ENCODE peak calls at places on chromosome 16, in nine cellular contexts. Y is Daoy; J is stimulated activated CD4-positive, alpha-beta T cell treated with anti-CD3 and anti-CD28 coated beads, Interleukin-1b, Interleukin-23, amount 100 ng/mL, for 1 hour; V is aorta; U is NCI-H2081 treated with DMSO at 0.1 percent for 48 hours; P is PC-9; S is WERI-Rb-1; N is stomach; E is T-helper 9 cell. I is an unnamed sample.
A peak's percentile ranks its signal among the peaks of the same experiment; 100 is the strongest.

GRCh38 chr16:27109666-27110523 is 43.2 kb downstream of the C16orf82 start:
- DNase-seq in Y (peak; percentile 62), J (peak; percentile 81), V (peak; percentile 81), U (no peak), P (peak; percentile 82), S (peak; percentile 65), N (peak; percentile 75), E (peak; percentile 77), I (no peak)

GRCh38 chr16:2035431-2036199 is 8.9 kb downstream of the NHERF2 start:
- DNase-seq in Y (peak; percentile 88), J (no peak), V (peak; percentile 90), U (no peak), P (peak; percentile 97), S (no peak), N (peak; percentile 85), E (no peak), I (no peak)

GRCh38 chr16:77402118-77402517 is 32.7 kb downstream of the ADAMTS18 start:
- DNase-seq in Y (no peak), J (no peak), V (no peak), U (no peak), P (no peak), S (no peak), N (no peak), E (no peak), I (no peak)

GRCh38 chr16:64711026-64711425 is 410.8 kb downstream of the CDH11 start:
- DNase-seq in Y (peak; percentile 66), J (no peak), V (no peak), U (no peak), P (no peak), S (no peak), N (no peak), E (no peak), I (no peak)

GRCh38 chr16:67406628-67407027 is 9.6 kb downstream of the ZDHHC1 start:
- DNase-seq in Y (peak; percentile 74), J (no peak), V (no peak), U (no peak), P (no peak), S (no peak), N (no peak), E (no peak), I (no peak)

GRCh38 chr16:10654592-10655414 is 39.9 kb downstream of the TEKT5 start:
- DNase-seq in Y (no peak), J (no peak), V (no peak), U (no peak), P (no peak), S (no peak), N (no peak), E (no peak), I (no peak)

GRCh38 chr16:59543641-59544040 is 809.5 kb upstream of the GOT2 start:
- DNase-seq in Y (no peak), J (no peak), V (no peak), U (no peak), P (no peak), S (no peak), N (no peak), E (no peak), I (no peak)

GRCh38 chr16:10172848-10173655 is 9.2 kb downstream of the GRIN2A start:
- DNase-seq in Y (peak; percentile 94), J (no peak), V (no peak), U (no peak), P (no peak), S (no peak), N (no peak), E (no peak), I (no peak)

GRCh38 chr16:55682086-55682485 is 26.3 kb downstream of the SLC6A2 start:
- DNase-seq in Y (no peak), J (no peak), V (no peak), U (no peak), P (no peak), S (peak; percentile 28), N (no peak), E (no peak), I (no peak)

GRCh38 chr16:15954814-15955151 is 5.4 kb downstream of the ABCC1 start:
- DNase-seq in Y (no peak), J (no peak), V (peak; percentile 79), U (no peak), P (no peak), S (no peak), N (no peak), E (no peak), I (no peak)

GRCh38 chr16:78242231-78242630 is 142.8 kb downstream of the WWOX start:
- DNase-seq in Y (no peak), J (no peak), V (no peak), U (no peak), P (no peak), S (no peak), N (no peak), E (no peak), I (peak; percentile 19)

GRCh38 chr16:19410435-19411153 is 7.1 kb upstream of the TMC5 start:
- DNase-seq in Y (peak; percentile 37), J (no peak), V (peak; percentile 50), U (no peak), P (peak; percentile 78), S (no peak), N (peak; percentile 75), E (no peak), I (no peak)

GRCh38 chr16:70653809-70654771 is 7.7 kb downstream of the IL34 start:
- DNase-seq in Y (peak; percentile 76), J (peak; percentile 77), V (peak; percentile 82), U (peak; percentile 9), P (peak; percentile 87), S (peak; percentile 87), N (peak; percentile 77), E (peak; percentile 69), I (peak; percentile 33)

GRCh38 chr16:57166951-57167350 is 18.9 kb downstream of the PSME3IP1 start:
- DNase-seq in Y (no peak), J (no peak), V (no peak), U (no peak), P (no peak), S (no peak), N (no peak), E (no peak), I (no peak)

GRCh38 chr16:87324411-87325275 is 7.5 kb upstream of the C16orf95 start:
- DNase-seq in Y (peak; percentile 19), J (no peak), V (peak; percentile 52), U (no peak), P (no peak), S (peak; percentile 27), N (no peak), E (peak; percentile 27), I (no peak)

GRCh38 chr16:65229191-65229662 is 107.4 kb upstream of the CDH11 start:
- DNase-seq in Y (no peak), J (no peak), V (no peak), U (no peak), P (no peak), S (no peak), N (no peak), E (no peak), I (no peak)

GRCh38 chr16:19348578-19349315 is 63.2 kb downstream of the CLEC19A start:
- DNase-seq in Y (peak; percentile 54), J (no peak), V (no peak), U (no peak), P (no peak), S (peak; percentile 93), N (peak; percentile 35), E (no peak), I (no peak)

GRCh38 chr16:77723108-77723514 is 797 bp downstream of the NUDT7 start:
- DNase-seq in Y (peak; percentile 17), J (no peak), V (peak; percentile 50), U (no peak), P (no peak), S (no peak), N (no peak), E (no peak), I (no peak)

GRCh38 chr16:74679983-74680382 is 13.3 kb upstream of the RFWD3 start:
- DNase-seq in Y (no peak), J (no peak), V (no peak), U (no peak), P (no peak), S (no peak), N (no peak), E (no peak), I (no peak)

GRCh38 chr16:48720266-48720665 is 110.3 kb upstream of the N4BP1 start:
- DNase-seq in Y (no peak), J (no peak), V (no peak), U (no peak), P (no peak), S (no peak), N (no peak), E (no peak), I (no peak)

GRCh38 chr16:17408296-17408695 is 62.5 kb downstream of the XYLT1 start:
- DNase-seq in Y (no peak), J (no peak), V (no peak), U (no peak), P (no peak), S (no peak), N (no peak), E (no peak), I (no peak)

GRCh38 chr16:71895679-71896385 is 501 bp downstream of the IST1 start:
- DNase-seq in Y (peak; percentile 20), J (peak; percentile 12), V (peak; percentile 65), U (no peak), P (no peak), S (no peak), N (peak; percentile 37), E (no peak), I (no peak)

GRCh38 chr16:48318630-48319029 is 66.6 kb downstream of the SIAH1 start:
- DNase-seq in Y (peak; percentile 13), J (no peak), V (peak; percentile 52), U (no peak), P (no peak), S (no peak), N (no peak), E (no peak), I (no peak)

GRCh38 chr16:62035115-62036092 is 834 bp downstream of the CDH8 start:
- DNase-seq in Y (no peak), J (no peak), V (no peak), U (no peak), P (no peak), S (no peak), N (no peak), E (no peak), I (no peak)

GRCh38 chr16:22220714-22221113 is 14.6 kb downstream of the EEF2K start:
- DNase-seq in Y (no peak), J (no peak), V (peak; percentile 84), U (no peak), P (no peak), S (no peak), N (peak; percentile 55), E (no peak), I (no peak)

GRCh38 chr16:89089142-89089541 is 4.5 kb upstream of the ACSF3 start:
- DNase-seq in Y (no peak), J (no peak), V (no peak), U (no peak), P (no peak), S (no peak), N (no peak), E (no peak), I (no peak)

GRCh38 chr16:85460983-85461813 is 151.9 kb upstream of the GSE1 start:
- DNase-seq in Y (peak; percentile 71), J (no peak), V (no peak), U (peak; percentile 51), P (no peak), S (peak; percentile 56), N (no peak), E (no peak), I (no peak)

GRCh38 chr16:68668266-68668665 is 23.2 kb downstream of the CDH3 start:
- DNase-seq in Y (peak; percentile 54), J (no peak), V (no peak), U (no peak), P (no peak), S (no peak), N (no peak), E (no peak), I (no peak)

I was measured in epithelial cell of proximal tubule.